ENCODE peak calls at places on chromosomes 5 and 9, in nine cellular contexts. Y is mesendoderm, N is neural progenitor cell, K is SJSA1, U is sigmoid colon, T is PC-3, F is upper lobe of left lung, E is A673, C is IMR-90. G is an unnamed sample.
A peak's percentile ranks its signal among the peaks of the same experiment; 100 is the strongest.

GRCh38 chr5:128669803-128670202 is 131.8 kb upstream of the FBN2 start:
- DNase-seq in Y (no peak), N (no peak), K (no peak), U (no peak), T (peak; percentile 66), F (no peak), E (no peak), C (no peak), G (no peak)

GRCh38 chr5:10303699-10304170 is 4.0 kb downstream of the CMBL start:
- DNase-seq in Y (no peak), N (no peak), K (no peak), U (no peak), T (no peak), F (no peak), E (no peak), C (no peak), G (no peak)

GRCh38 chr9:135499326-135500070 is 984 bp upstream of the MRPS2 start:
- DNase-seq in Y (peak; percentile 90), N (peak; percentile 95), K (peak; percentile 85), U (peak; percentile 98), T (peak; percentile 73), F (peak; percentile 99), E (peak; percentile 94), C (peak; percentile 84), G (peak; percentile 88)

GRCh38 chr9:130732793-130733221 is 39.2 kb downstream of the EXOSC2 start:
- DNase-seq in Y (no peak), N (no peak), K (no peak), U (no peak), T (peak; percentile 23), F (no peak), E (no peak), C (no peak), G (no peak)

GRCh38 chr5:35202319-35203111 is 27.8 kb downstream of the PRLR start:
- DNase-seq in Y (peak; percentile 83), N (peak; percentile 74), K (peak; percentile 19), U (no peak), T (peak; percentile 71), F (no peak), E (peak; percentile 63), C (peak; percentile 52), G (no peak)

GRCh38 chr5:105639068-105639467 is 2031.7 kb downstream of the EFNA5 start:
- DNase-seq in Y (peak; percentile 46), N (peak; percentile 69), K (no peak), U (no peak), T (no peak), F (peak; percentile 58), E (no peak), C (no peak), G (no peak)

GRCh38 chr5:33049845-33050244 is 338.7 kb downstream of the NPR3 start:
- DNase-seq in Y (no peak), N (no peak), K (peak; percentile 54), U (no peak), T (peak; percentile 94), F (no peak), E (no peak), C (peak; percentile 94), G (peak; percentile 92)

GRCh38 chr5:160064979-160065619 is 54.2 kb downstream of the PWWP2A start:
- DNase-seq in Y (no peak), N (no peak), K (no peak), U (no peak), T (peak; percentile 22), F (no peak), E (no peak), C (no peak), G (no peak)

GRCh38 chr9:694499-695154 is 146.9 kb upstream of the DMRT1 start:
- DNase-seq in Y (no peak), N (no peak), K (peak; percentile 49), U (no peak), T (peak; percentile 91), F (no peak), E (no peak), C (peak; percentile 93), G (peak; percentile 84)

GRCh38 chr5:175715627-175716522 is 58.0 kb downstream of the HRH2 start:
- DNase-seq in Y (no peak), N (no peak), K (no peak), U (peak; percentile 19), T (no peak), F (no peak), E (no peak), C (no peak), G (peak; percentile 47)

GRCh38 chr5:173643964-173644363 is 27.5 kb upstream of the BOD1 start:
- DNase-seq in Y (peak; percentile 77), N (peak; percentile 81), K (no peak), U (no peak), T (no peak), F (no peak), E (no peak), C (peak; percentile 10), G (peak; percentile 38)

GRCh38 chr9:36317766-36318165 is 59.5 kb upstream of the GNE start:
- DNase-seq in Y (peak; percentile 44), N (no peak), K (no peak), U (no peak), T (peak; percentile 93), F (no peak), E (no peak), C (no peak), G (peak; percentile 95)

GRCh38 chr5:67538855-67539506 is 342.4 kb upstream of the CD180 start:
- DNase-seq in Y (no peak), N (no peak), K (no peak), U (no peak), T (no peak), F (no peak), E (no peak), C (no peak), G (no peak)

GRCh38 chr5:67536892-67537291 is 340.3 kb upstream of the CD180 start:
- DNase-seq in Y (no peak), N (no peak), K (no peak), U (no peak), T (no peak), F (no peak), E (no peak), C (no peak), G (no peak)

GRCh38 chr5:67537439-67538342 is 341.1 kb upstream of the CD180 start:
- DNase-seq in Y (no peak), N (no peak), K (no peak), U (no peak), T (no peak), F (no peak), E (no peak), C (no peak), G (no peak)

GRCh38 chr5:67541869-67542268 is 345.3 kb upstream of the CD180 start:
- DNase-seq in Y (no peak), N (no peak), K (no peak), U (no peak), T (no peak), F (no peak), E (no peak), C (no peak), G (no peak)

GRCh38 chr5:67538343-67538670 is 341.7 kb upstream of the CD180 start:
- DNase-seq in Y (no peak), N (no peak), K (no peak), U (peak; percentile 67), T (no peak), F (no peak), E (no peak), C (no peak), G (no peak)
- H3K27ac ChIP-seq in Y (no peak overlapping the region), N (no peak overlapping the region), K (no peak overlapping the region), U (peak overlapping the region; percentile 85), T (no peak overlapping the region), F (peak overlapping the region; percentile 66), E (no peak overlapping the region), C (no peak overlapping the region), G (no peak overlapping the region)

DNA sequence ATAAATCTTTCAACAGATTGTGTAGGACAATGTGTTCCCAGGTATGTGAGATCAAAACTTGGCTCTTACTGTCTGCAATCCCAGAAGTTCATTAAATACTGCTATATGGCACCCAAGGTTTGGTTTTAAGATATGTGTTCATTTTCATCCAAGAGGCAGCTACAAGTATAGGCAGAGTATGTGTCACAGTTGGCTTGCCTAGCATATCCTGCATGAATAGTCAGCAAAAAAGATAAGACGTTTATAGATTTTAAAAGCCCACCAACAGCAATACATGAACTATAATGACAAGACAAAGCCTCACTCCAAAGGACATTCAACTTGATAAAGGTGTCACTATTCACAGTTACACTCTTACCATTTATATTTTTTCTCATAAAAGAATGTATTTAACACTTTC is 99.1 kb downstream of the BNC2 start:
- DNase-seq in Y (no peak), N (no peak), K (no peak), U (no peak), T (no peak), F (no peak), E (no peak), C (peak; percentile 34), G (no peak)
- H3K4me1 ChIP-seq in Y (no peaks in the 10 kb centered on the region), N (peaks cover 15% of the 10 kb centered on the region), K (no peaks in the 10 kb centered on the region), U (no peaks in the 10 kb centered on the region), T (no peaks in the 10 kb centered on the region), F (no peaks in the 10 kb centered on the region), E (no peaks in the 10 kb centered on the region), C (peaks cover 4% of the 10 kb centered on the region), G (no peaks in the 10 kb centered on the region)

GRCh38 chr9:121331992-121332685 is 37.9 kb downstream of the STOM start:
- DNase-seq in Y (peak; percentile 34), N (no peak), K (peak; percentile 12), U (peak; percentile 66), T (peak; percentile 16), F (peak; percentile 77), E (peak; percentile 61), C (peak; percentile 63), G (no peak)
- H3K27ac ChIP-seq in Y (no peak overlapping the region), N (no peak overlapping the region), K (no peak overlapping the region), U (peak overlapping the region; percentile 91), T (no peak overlapping the region), F (peak overlapping the region; percentile 50), E (no peak overlapping the region), C (peak overlapping the region; percentile 50), G (no peak overlapping the region)

DNA sequence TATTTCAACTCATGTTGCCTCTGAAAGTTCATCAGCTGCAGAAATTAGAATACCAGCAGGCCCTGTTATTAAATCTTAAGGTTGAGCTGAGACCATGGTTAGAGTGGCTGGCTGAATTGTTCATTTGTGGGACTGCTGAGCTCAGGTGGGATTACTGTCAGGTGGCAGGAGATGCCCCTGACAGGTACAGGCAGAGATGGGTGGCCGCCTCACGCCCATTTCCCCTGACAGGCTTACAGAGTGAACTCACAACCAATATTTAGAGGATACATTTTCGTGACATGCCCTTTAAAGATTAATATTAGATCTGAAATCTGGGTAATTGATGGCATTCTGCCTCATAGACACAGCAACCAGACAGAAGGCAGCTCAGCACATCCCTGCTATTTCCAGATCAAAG is 136.0 kb downstream of the MVB12B start:
- DNase-seq in Y (no peak), N (no peak), K (no peak), U (no peak), T (no peak), F (no peak), E (no peak), C (no peak), G (no peak)
- H3K4me1 ChIP-seq in Y (no peaks in the 10 kb centered on the region), N (peaks cover 12% of the 10 kb centered on the region), K (no peaks in the 10 kb centered on the region), U (no peaks in the 10 kb centered on the region), T (no peaks in the 10 kb centered on the region), F (no peaks in the 10 kb centered on the region), E (no peaks in the 10 kb centered on the region), C (peaks cover 5% of the 10 kb centered on the region), G (no peaks in the 10 kb centered on the region)

GRCh38 chr5:171428849-171429542 is 9.5 kb downstream of the FGF18 start:
- DNase-seq in Y (no peak), N (no peak), K (no peak), U (peak; percentile 53), T (no peak), F (no peak), E (no peak), C (no peak), G (peak; percentile 39)
- H3K27ac ChIP-seq in Y (no peak overlapping the region), N (no peak overlapping the region), K (no peak overlapping the region), U (no peak overlapping the region), T (no peak overlapping the region), F (no peak overlapping the region), E (no peak overlapping the region), C (no peak overlapping the region), G (no peak overlapping the region)

G was measured in RWPE2.